ENCODE peak calls at places on chromosomes 11 and 22, in six cellular contexts. G, M, U, B, E and P are unnamed samples.

GRCh38 chr11:132051704-132052103 is 681.3 kb downstream of the NTM start:
- DNase-seq in U (no peak), M (no peak), E (no peak), B (no peak), G (no peak), P (no peak)

GRCh38 chr11:13440100-13440855 is 22.7 kb downstream of the BTBD10 start:
- DNase-seq in B (peak; percentile 6), M (peak; percentile 79), G (peak; percentile 92), U (no peak), E (no peak), P (peak; percentile 68)

GRCh38 chr11:68999093-68999747 is 13.8 kb downstream of the MRGPRF start:
- DNase-seq in M (no peak), E (peak; percentile 13), G (no peak), U (no peak), B (no peak), P (no peak)

GRCh38 chr11:2515401-2516275 is 70.8 kb downstream of the KCNQ1 start:
- DNase-seq in M (no peak), B (no peak), U (no peak), G (no peak), E (no peak), P (no peak)

GRCh38 chr11:60370811-60371297 is 7.5 kb upstream of the MS4A7 start:
- DNase-seq in E (no peak), B (no peak), M (no peak), U (no peak), G (no peak), P (no peak)

GRCh38 chr11:44298862-44299261 is 11.1 kb downstream of the ALX4 start:
- DNase-seq in B (no peak), G (no peak), E (no peak), M (no peak), U (no peak), P (no peak)

GRCh38 chr11:6596237-6596877 is 7.1 kb downstream of the RRP8 start:
- DNase-seq in U (no peak), M (no peak), E (no peak), G (no peak), B (no peak), P (peak; percentile 58)

GRCh38 chr11:133239530-133239929 is 292.8 kb downstream of the OPCML start:
- DNase-seq in E (peak; percentile 54), M (no peak), U (no peak), B (no peak), G (no peak), P (no peak)

GRCh38 chr11:5092821-5093585 is 23.6 kb downstream of the OR52E1 start:
- DNase-seq in E (no peak), M (no peak), B (no peak), G (no peak), U (no peak), P (no peak)

GRCh38 chr22:23385301-23386244 is 194.5 kb downstream of the IGLL1 start:
- DNase-seq in M (peak; percentile 2), E (peak; percentile 90), G (peak; percentile 67), U (peak; percentile 56), B (peak; percentile 88), P (peak; percentile 88)

GRCh38 chr11:70333206-70333605 is 62.7 kb downstream of the PPFIA1 start:
- DNase-seq in E (no peak), M (no peak), G (no peak), U (no peak), B (no peak), P (no peak)

GRCh38 chr11:63802637-63803414 is 10.4 kb upstream of the SPINDOC start:
- DNase-seq in G (peak; percentile 65), B (peak; percentile 11), U (no peak), E (no peak), M (peak; percentile 44), P (no peak)

GRCh38 chr22:43385770-43386641 is 25.8 kb upstream of the MPPED1 start:
- DNase-seq in U (peak; percentile 41), G (peak; percentile 62), B (peak; percentile 82), E (peak; percentile 89), M (no peak), P (peak; percentile 82)

GRCh38 chr11:16791494-16791961 is 53.1 kb downstream of the C11orf58 start:
- DNase-seq in B (no peak), G (peak; percentile 90), E (no peak), M (peak; percentile 88), U (no peak), P (no peak)

GRCh38 chr22:31036671-31037550 is 44.2 kb upstream of the SMTN start:
- DNase-seq in M (no peak), G (no peak), B (no peak), U (no peak), E (no peak), P (no peak)

GRCh38 chr22:43275545-43275981 is 67.6 kb downstream of the SCUBE1 start:
- DNase-seq in M (no peak), B (no peak), E (peak; percentile 69), U (no peak), G (peak; percentile 80), P (no peak)

GRCh38 chr11:46361283-46362145 is 14.3 kb downstream of the DGKZ start:
- DNase-seq in E (no peak), M (no peak), G (no peak), U (peak; percentile 36), B (peak; percentile 77), P (peak; percentile 15)

GRCh38 chr11:74123008-74123448 is 47.8 kb downstream of the C2CD3 start:
- DNase-seq in B (no peak), M (no peak), E (no peak), G (no peak), U (no peak), P (no peak)

GRCh38 chr11:100515087-100515486 is 172.0 kb upstream of the ARHGAP42 start:
- DNase-seq in U (no peak), M (peak; percentile 20), G (peak; percentile 1), B (no peak), E (peak; percentile 49), P (no peak)

GRCh38 chr11:132862137-132862536 is 670.2 kb downstream of the OPCML start:
- DNase-seq in G (no peak), M (no peak), U (no peak), B (no peak), E (no peak), P (no peak)